ENCODE peak calls at places on chromosome 2, in five cellular contexts. One of them, this sample, is unnamed.

GRCh38 chr2:179332903-179333302 is 68.3 kb upstream of the SESTD1 start:
- DNase-seq in OCI-LY7: no peak
- DNase-seq in CD4-positive, alpha-beta T cell: no peak
- DNase-seq in iPS-NIHi11: no peak
- DNase-seq in uterus: no peak
- DNase-seq in this sample: peak; percentile 67

GRCh38 chr2:174605687-174606086 is 8.1 kb upstream of the WIPF1 start:
- DNase-seq in OCI-LY7: peak; percentile 55
- DNase-seq in iPS-NIHi11: no peak
- DNase-seq in CD4-positive, alpha-beta T cell: no peak
- DNase-seq in uterus: no peak
- DNase-seq in this sample: no peak

GRCh38 chr2:121804997-121805766 is 49.7 kb downstream of the TSN start:
- DNase-seq in OCI-LY7: peak; percentile 30
- DNase-seq in iPS-NIHi11: peak; percentile 31
- DNase-seq in CD4-positive, alpha-beta T cell: no peak
- DNase-seq in uterus: no peak
- DNase-seq in this sample: no peak

GRCh38 chr2:237408280-237408679 is 5.7 kb downstream of the COL6A3 start:
- DNase-seq in OCI-LY7: no peak
- DNase-seq in uterus: peak; percentile 41
- DNase-seq in CD4-positive, alpha-beta T cell: no peak
- DNase-seq in iPS-NIHi11: no peak
- DNase-seq in this sample: no peak

GRCh38 chr2:24818721-24819167 is 25.5 kb downstream of the CENPO start:
- DNase-seq in iPS-NIHi11: no peak
- DNase-seq in CD4-positive, alpha-beta T cell: no peak
- DNase-seq in uterus: no peak
- DNase-seq in OCI-LY7: no peak
- DNase-seq in this sample: no peak

GRCh38 chr2:191302459-191303155 is 57.4 kb downstream of the MYO1B start:
- DNase-seq in uterus: no peak
- DNase-seq in OCI-LY7: no peak
- DNase-seq in CD4-positive, alpha-beta T cell: no peak
- DNase-seq in iPS-NIHi11: peak; percentile 19
- DNase-seq in this sample: no peak

GRCh38 chr2:165196411-165196810 is 7.4 kb downstream of the SCN3A start:
- DNase-seq in iPS-NIHi11: no peak
- DNase-seq in CD4-positive, alpha-beta T cell: no peak
- DNase-seq in OCI-LY7: no peak
- DNase-seq in uterus: no peak
- DNase-seq in this sample: no peak

GRCh38 chr2:33478968-33479691 is 2.7 kb downstream of the RASGRP3 start:
- DNase-seq in CD4-positive, alpha-beta T cell: no peak
- DNase-seq in iPS-NIHi11: no peak
- DNase-seq in OCI-LY7: no peak
- DNase-seq in uterus: no peak
- DNase-seq in this sample: no peak

GRCh38 chr2:197851451-197851850 is 47.1 kb downstream of the PLCL1 start:
- DNase-seq in iPS-NIHi11: peak; percentile 23
- DNase-seq in CD4-positive, alpha-beta T cell: no peak
- DNase-seq in OCI-LY7: no peak
- DNase-seq in uterus: no peak
- DNase-seq in this sample: no peak

GRCh38 chr2:231037731-231038482 is 584 bp downstream of the C2orf72 start:
- DNase-seq in CD4-positive, alpha-beta T cell: no peak
- DNase-seq in iPS-NIHi11: peak; percentile 79
- DNase-seq in uterus: no peak
- DNase-seq in OCI-LY7: no peak
- DNase-seq in this sample: no peak

GRCh38 chr2:199228887-199229819 is 228.6 kb downstream of the SATB2 start:
- DNase-seq in CD4-positive, alpha-beta T cell: no peak
- DNase-seq in iPS-NIHi11: no peak
- DNase-seq in OCI-LY7: no peak
- DNase-seq in uterus: no peak
- DNase-seq in this sample: peak; percentile 93

GRCh38 chr2:227565080-227565479 is 33.6 kb upstream of the SCYGR2 start:
- DNase-seq in OCI-LY7: no peak
- DNase-seq in CD4-positive, alpha-beta T cell: no peak
- DNase-seq in iPS-NIHi11: no peak
- DNase-seq in uterus: no peak
- DNase-seq in this sample: no peak

GRCh38 chr2:119126650-119127049 is 31.9 kb downstream of the C1QL2 start:
- DNase-seq in iPS-NIHi11: peak; percentile 90
- DNase-seq in OCI-LY7: peak; percentile 43
- DNase-seq in uterus: no peak
- DNase-seq in CD4-positive, alpha-beta T cell: no peak
- DNase-seq in this sample: no peak

GRCh38 chr2:179857236-179857635 is 4.2 kb downstream of the ZNF385B start:
- DNase-seq in OCI-LY7: no peak
- DNase-seq in CD4-positive, alpha-beta T cell: no peak
- DNase-seq in uterus: no peak
- DNase-seq in iPS-NIHi11: no peak
- DNase-seq in this sample: no peak

GRCh38 chr2:201149064-201149820 is 33.3 kb downstream of the CFLAR start:
- DNase-seq in iPS-NIHi11: no peak
- DNase-seq in uterus: no peak
- DNase-seq in OCI-LY7: no peak
- DNase-seq in CD4-positive, alpha-beta T cell: no peak
- DNase-seq in this sample: peak; percentile 69

GRCh38 chr2:224723606-224724217 is 7.5 kb upstream of the CCDC195 start:
- DNase-seq in CD4-positive, alpha-beta T cell: no peak
- DNase-seq in OCI-LY7: no peak
- DNase-seq in iPS-NIHi11: no peak
- DNase-seq in uterus: no peak
- DNase-seq in this sample: peak; percentile 28

GRCh38 chr2:19776941-19777514 is 124.8 kb downstream of the TTC32 start:
- DNase-seq in uterus: no peak
- DNase-seq in iPS-NIHi11: no peak
- DNase-seq in OCI-LY7: no peak
- DNase-seq in CD4-positive, alpha-beta T cell: no peak
- DNase-seq in this sample: no peak

GRCh38 chr2:152513029-152513428 is 178.1 kb downstream of the FMNL2 start:
- DNase-seq in uterus: no peak
- DNase-seq in iPS-NIHi11: no peak
- DNase-seq in CD4-positive, alpha-beta T cell: no peak
- DNase-seq in OCI-LY7: no peak
- DNase-seq in this sample: no peak

GRCh38 chr2:127428057-127428814 is 10.0 kb downstream of the PROC start:
- DNase-seq in CD4-positive, alpha-beta T cell: no peak
- DNase-seq in uterus: no peak
- DNase-seq in iPS-NIHi11: no peak
- DNase-seq in OCI-LY7: no peak
- DNase-seq in this sample: no peak

GRCh38 chr2:218438601-218439000 is 19.7 kb downstream of the VIL1 start:
- DNase-seq in OCI-LY7: peak; percentile 25
- DNase-seq in CD4-positive, alpha-beta T cell: no peak
- DNase-seq in iPS-NIHi11: no peak
- DNase-seq in uterus: no peak
- DNase-seq in this sample: no peak

GRCh38 chr2:169480079-169480465 is 778 bp downstream of the BBS5 start:
- DNase-seq in uterus: no peak
- DNase-seq in iPS-NIHi11: no peak
- DNase-seq in OCI-LY7: no peak
- DNase-seq in CD4-positive, alpha-beta T cell: no peak
- DNase-seq in this sample: no peak

GRCh38 chr2:75344146-75344545 is 144.8 kb upstream of the TACR1 start:
- DNase-seq in CD4-positive, alpha-beta T cell: no peak
- DNase-seq in iPS-NIHi11: no peak
- DNase-seq in OCI-LY7: no peak
- DNase-seq in uterus: no peak
- DNase-seq in this sample: no peak

GRCh38 chr2:99883356-99883867 is 259.0 kb downstream of the AFF3 start:
- DNase-seq in iPS-NIHi11: no peak
- DNase-seq in OCI-LY7: no peak
- DNase-seq in CD4-positive, alpha-beta T cell: no peak
- DNase-seq in uterus: no peak
- DNase-seq in this sample: no peak

GRCh38 chr2:893311-893710 is 57.3 kb upstream of the SNTG2 start:
- DNase-seq in uterus: no peak
- DNase-seq in CD4-positive, alpha-beta T cell: no peak
- DNase-seq in OCI-LY7: no peak
- DNase-seq in iPS-NIHi11: peak; percentile 74
- DNase-seq in this sample: no peak

GRCh38 chr2:185787530-185788145 is 49.0 kb downstream of the FSIP2 start:
- DNase-seq in CD4-positive, alpha-beta T cell: no peak
- DNase-seq in uterus: no peak
- DNase-seq in iPS-NIHi11: no peak
- DNase-seq in OCI-LY7: no peak
- DNase-seq in this sample: peak; percentile 33

GRCh38 chr2:20931346-20931745 is 108.4 kb upstream of the LDAH start:
- DNase-seq in OCI-LY7: no peak
- DNase-seq in uterus: no peak
- DNase-seq in iPS-NIHi11: no peak
- DNase-seq in CD4-positive, alpha-beta T cell: no peak
- DNase-seq in this sample: no peak

GRCh38 chr2:141455877-141456276 is 674.9 kb downstream of the LRP1B start:
- DNase-seq in uterus: no peak
- DNase-seq in CD4-positive, alpha-beta T cell: no peak
- DNase-seq in iPS-NIHi11: no peak
- DNase-seq in OCI-LY7: no peak
- DNase-seq in this sample: no peak

GRCh38 chr2:235541838-235542549 is 48.2 kb downstream of the AGAP1 start:
- DNase-seq in iPS-NIHi11: no peak
- DNase-seq in OCI-LY7: no peak
- DNase-seq in CD4-positive, alpha-beta T cell: no peak
- DNase-seq in uterus: no peak
- DNase-seq in this sample: no peak

GRCh38 chr2:94861308-94862152 is 9.7 kb upstream of the TEKT4 start:
- DNase-seq in OCI-LY7: no peak
- DNase-seq in iPS-NIHi11: no peak
- DNase-seq in uterus: peak; percentile 5
- DNase-seq in CD4-positive, alpha-beta T cell: no peak
- DNase-seq in this sample: no peak

GRCh38 chr2:27721335-27721734 is 50.2 kb upstream of the MRPL33 start:
- DNase-seq in OCI-LY7: no peak
- DNase-seq in iPS-NIHi11: no peak
- DNase-seq in uterus: no peak
- DNase-seq in CD4-positive, alpha-beta T cell: no peak
- DNase-seq in this sample: no peak

GRCh38 chr2:129763190-129763846 is 216.1 kb upstream of the RAB6C start:
- DNase-seq in OCI-LY7: no peak
- DNase-seq in iPS-NIHi11: no peak
- DNase-seq in CD4-positive, alpha-beta T cell: no peak
- DNase-seq in uterus: no peak
- DNase-seq in this sample: no peak

GRCh38 chr2:159982842-159983785 is 79.3 kb downstream of the PLA2R1 start:
- DNase-seq in OCI-LY7: no peak
- DNase-seq in CD4-positive, alpha-beta T cell: no peak
- DNase-seq in uterus: no peak
- DNase-seq in iPS-NIHi11: no peak
- DNase-seq in this sample: peak; percentile 55

GRCh38 chr2:150211164-150211631 is 276.3 kb downstream of the RND3 start:
- DNase-seq in iPS-NIHi11: no peak
- DNase-seq in CD4-positive, alpha-beta T cell: no peak
- DNase-seq in uterus: no peak
- DNase-seq in OCI-LY7: no peak
- DNase-seq in this sample: no peak

GRCh38 chr2:199344012-199344411 is 113.7 kb downstream of the SATB2 start:
- DNase-seq in uterus: no peak
- DNase-seq in OCI-LY7: no peak
- DNase-seq in CD4-positive, alpha-beta T cell: no peak
- DNase-seq in iPS-NIHi11: no peak
- DNase-seq in this sample: no peak

GRCh38 chr2:66862871-66863650 is 428.1 kb downstream of the MEIS1 start:
- DNase-seq in iPS-NIHi11: no peak
- DNase-seq in uterus: peak; percentile 37
- DNase-seq in CD4-positive, alpha-beta T cell: no peak
- DNase-seq in OCI-LY7: no peak
- DNase-seq in this sample: no peak